ENCODE peak calls at places on chromosomes 3 and 15, in eight cellular contexts. P is psoas muscle, F is adrenal gland, V is GM10248, R is AG20443, B is mammary epithelial cell, J is NCI-H1436, Z is nephron progenitor cell. X is an unnamed sample.

GRCh38 chr3:57001356-57001755 is 59.1 kb upstream of the SPATA12 start:
- DNase-seq in V (no peak), R (no peak), Z (no peak), F (no peak), J (no peak), B (no peak), P (no peak), X (no peak)

GRCh38 chr15:41996921-41997592 is 23.8 kb downstream of the PLA2G4E start:
- DNase-seq in J (no peak), P (no peak), Z (no peak), F (no peak), B (no peak), R (no peak), V (no peak), X (no peak)

GRCh38 chr15:92044510-92044909 is 191.0 kb downstream of the SLCO3A1 start:
- DNase-seq in F (no peak), V (no peak), P (no peak), Z (no peak), B (no peak), J (no peak), R (no peak), X (no peak)

GRCh38 chr3:18946524-18946923 is 201.8 kb upstream of the KCNH8 start:
- DNase-seq in P (no peak), Z (no peak), F (no peak), V (no peak), B (peak; percentile 30), R (no peak), J (no peak), X (no peak)

GRCh38 chr3:141812091-141812490 is 48.9 kb downstream of the GRK7 start:
- DNase-seq in Z (no peak), F (no peak), B (no peak), J (peak; percentile 49), R (no peak), P (no peak), V (no peak), X (no peak)

GRCh38 chr15:20340931-20341661 is 200.5 kb downstream of the GOLGA6L6 start:
- DNase-seq in V (peak; percentile 54), P (peak; percentile 69), B (peak; percentile 57), Z (peak; percentile 55), J (no peak), R (peak; percentile 53), F (peak; percentile 46), X (peak; percentile 90)

GRCh38 chr3:35946121-35946856 is 307.0 kb downstream of the ARPP21 start:
- DNase-seq in F (no peak), J (no peak), V (peak; percentile 5), R (peak; percentile 13), P (no peak), Z (no peak), B (peak; percentile 14), X (no peak)

GRCh38 chr15:68315495-68316007 is 38.0 kb downstream of the FEM1B start:
- DNase-seq in F (peak; percentile 6), V (no peak), Z (peak; percentile 46), P (no peak), B (no peak), R (no peak), J (no peak), X (no peak)

GRCh38 chr3:16174389-16174788 is at the start of gene GALNT15:
- DNase-seq in B (peak; percentile 60), R (peak; percentile 93), F (peak; percentile 83), V (no peak), J (no peak), P (peak; percentile 95), Z (peak; percentile 18), X (peak; percentile 71)

GRCh38 chr3:128486157-128486691 is 6.8 kb downstream of the GATA2 start:
- DNase-seq in J (no peak), F (no peak), P (no peak), B (no peak), R (no peak), Z (no peak), V (no peak), X (no peak)

GRCh38 chr15:74653426-74654082 is 37.9 kb downstream of the CLK3 start:
- DNase-seq in J (no peak), V (no peak), F (no peak), R (peak; percentile 91), P (no peak), B (peak; percentile 60), Z (no peak), X (no peak)